ENCODE peak calls at places on chromosomes 4 and X, in eight cellular contexts. U is ecto neural progenitor cell; M is stimulated activated CD4-positive, alpha-beta T cell treated with anti-CD3 and anti-CD28 coated beads, Interleukin-4, amount 100 ng/mL, for 4 hours; K is mesenchymal stem cell; F is SK-MEL-5; P is aorta; I is midbrain; A is tibial artery. B is an unnamed sample.

GRCh38 chr4:1297456-1298325 is 8.0 kb downstream of the MAEA start:
- DNase-seq in K (no peak), I (no peak), P (peak; percentile 32), F (no peak), M (no peak), U (no peak), A (no peak), B (no peak)

GRCh38 chrX:119685225-119686066 is 7.5 kb downstream of the SEPTIN6 start:
- DNase-seq in I (no peak), F (no peak), K (peak; percentile 58), A (peak; percentile 37), U (no peak), M (no peak), P (peak; percentile 59), B (no peak)

GRCh38 chr4:180937083-180937482 is 1306.1 kb upstream of the TENM3 start:
- DNase-seq in F (no peak), M (no peak), U (no peak), K (no peak), A (no peak), I (no peak), P (no peak), B (no peak)

GRCh38 chrX:153878285-153878779 is 7.6 kb downstream of the L1CAM start:
- DNase-seq in P (no peak), U (no peak), K (no peak), A (no peak), M (no peak), I (no peak), F (no peak), B (no peak)

GRCh38 chr4:55297346-55297745 is 48.7 kb upstream of the SRD5A3 start:
- DNase-seq in P (no peak), M (no peak), U (no peak), A (no peak), F (no peak), I (no peak), K (no peak), B (no peak)

GRCh38 chr4:172997217-172997609 is 171.4 kb upstream of the GALNT7 start:
- DNase-seq in K (no peak), P (no peak), A (no peak), M (no peak), U (no peak), I (no peak), F (no peak), B (no peak)

GRCh38 chrX:103101280-103102042 is 8.5 kb upstream of the NXF3 start:
- DNase-seq in A (no peak), M (no peak), U (no peak), K (no peak), P (no peak), F (peak; percentile 47), I (no peak), B (no peak)

GRCh38 chr4:8157496-8157895 is 1.1 kb downstream of the ABLIM2 start:
- DNase-seq in K (no peak), A (peak; percentile 57), U (no peak), F (peak; percentile 11), I (no peak), P (peak; percentile 82), M (no peak), B (no peak)

GRCh38 chrX:87045352-87045751 is 472.2 kb upstream of the KLHL4 start:
- DNase-seq in A (no peak), M (no peak), F (no peak), I (no peak), U (no peak), P (no peak), K (no peak), B (no peak)

GRCh38 chrX:45986971-45987370 is 558.2 kb downstream of the ZNF674 start:
- DNase-seq in K (no peak), A (no peak), M (no peak), F (no peak), U (no peak), I (no peak), P (no peak), B (no peak)

GRCh38 chr4:178356725-178357124 is 914.5 kb upstream of the AGA start:
- DNase-seq in I (no peak), K (no peak), M (no peak), F (no peak), A (no peak), P (no peak), U (no peak), B (no peak)

GRCh38 chrX:34875204-34875603 is 67.4 kb upstream of the FAM47B start:
- DNase-seq in M (no peak), A (no peak), P (no peak), K (peak; percentile 37), U (no peak), F (no peak), I (no peak), B (no peak)

GRCh38 chrX:124388562-124388961 is 42.2 kb downstream of the SH2D1A start:
- DNase-seq in A (peak; percentile 17), I (peak; percentile 71), P (no peak), F (peak; percentile 63), K (peak; percentile 32), U (peak; percentile 53), M (peak; percentile 22), B (peak; percentile 39)

GRCh38 chrX:47148946-47149345 is 3.9 kb downstream of the RBM10 start:
- DNase-seq in A (no peak), P (no peak), K (no peak), F (no peak), U (no peak), I (no peak), M (no peak), B (no peak)

GRCh38 chr4:12703076-12703475 is 781.1 kb downstream of the RAB28 start:
- DNase-seq in I (no peak), P (no peak), F (no peak), A (no peak), U (no peak), M (no peak), K (no peak), B (no peak)

GRCh38 chrX:20363003-20363674 is 96.4 kb upstream of the RPS6KA3 start:
- DNase-seq in I (no peak), M (no peak), A (no peak), F (no peak), K (no peak), P (no peak), U (no peak), B (no peak)

GRCh38 chr4:103011378-103012025 is 8.0 kb downstream of the SLC9B1 start:
- DNase-seq in U (no peak), K (peak; percentile 4), I (no peak), P (no peak), F (no peak), M (no peak), A (no peak), B (no peak)

GRCh38 chr4:1200425-1201035 is 28.1 kb upstream of the SPON2 start:
- DNase-seq in A (peak; percentile 18), P (peak; percentile 65), I (no peak), M (no peak), K (peak; percentile 97), F (no peak), U (peak; percentile 44), B (no peak)

GRCh38 chrX:7215842-7216241 is 67.9 kb upstream of the PUDP start:
- DNase-seq in A (no peak), I (no peak), F (no peak), P (no peak), M (no peak), U (no peak), K (no peak), B (no peak)

GRCh38 chr4:73770917-73771316 is 30.5 kb downstream of the CXCL8 start:
- DNase-seq in I (no peak), A (no peak), P (no peak), K (no peak), M (no peak), U (no peak), F (no peak), B (no peak)

GRCh38 chrX:38982370-38982769 is 181.1 kb downstream of the MID1IP1 start:
- DNase-seq in M (no peak), A (no peak), P (no peak), F (no peak), K (no peak), I (no peak), U (no peak), B (no peak)

B was measured in activated T-helper 9 cell treated with anti-CD3 and anti-CD28 coated beads, Interleukin-2, amount 50 U/mL, for 16 hours.